ENCODE peak calls at places on chromosomes 3 and 15, in five cellular contexts. D is transverse colon, A is lower leg skin, S is IMR-90, P is heart right ventricle. F is an unnamed sample.

GRCh38 chr15:67925182-67925581 is 85.3 kb upstream of the RNU6-1 start:
- DNase-seq in D (no peak), A (no peak), S (no peak), P (no peak), F (no peak)

GRCh38 chr3:30914696-30915095 is 20.2 kb upstream of the GADL1 start:
- DNase-seq in D (no peak), A (no peak), S (no peak), P (no peak), F (no peak)

GRCh38 chr3:5304789-5305680 is 117.5 kb downstream of the EDEM1 start:
- DNase-seq in D (peak), A (no peak), S (peak), P (peak), F (no peak)

GRCh38 chr3:100005670-100006393 is 108.5 kb downstream of the FILIP1L start:
- DNase-seq in D (no peak), A (no peak), S (peak), P (no peak), F (no peak)

GRCh38 chr15:70164910-70165791 is 67.4 kb upstream of the TLE3 start:
- DNase-seq in D (no peak), A (no peak), S (no peak), P (peak), F (no peak)

GRCh38 chr3:17088602-17089313 is 204.0 kb downstream of the PLCL2 start:
- DNase-seq in D (peak), A (no peak), S (no peak), P (no peak), F (no peak)

GRCh38 chr15:38217788-38218609 is 34.6 kb upstream of the SPRED1 start:
- DNase-seq in D (no peak), A (no peak), S (no peak), P (no peak), F (no peak)

GRCh38 chr3:196012481-196012880 is 69.4 kb downstream of the TFRC start:
- DNase-seq in D (no peak), A (no peak), S (no peak), P (no peak), F (no peak)

GRCh38 chr15:88276821-88277220 is 20.3 kb upstream of the NTRK3 start:
- DNase-seq in D (no peak), A (no peak), S (no peak), P (no peak), F (no peak)

GRCh38 chr3:189914799-189915198 is 205.9 kb downstream of the P3H2 start:
- DNase-seq in D (no peak), A (no peak), S (peak), P (no peak), F (no peak)

GRCh38 chr3:59451041-59451763 is 401.4 kb upstream of the CFAP20DC start:
- DNase-seq in D (peak), A (no peak), S (no peak), P (peak), F (no peak)

GRCh38 chr3:55894605-55895004 is 407.5 kb upstream of the WNT5A start:
- DNase-seq in D (no peak), A (no peak), S (no peak), P (no peak), F (no peak)
- TF ChIP-seq CTCF in D (no peak), A (no peak), S (no peak), P (no peak), F (no peak)

GRCh38 chr3:9249273-9250192 is at the start of gene SRGAP3:
- DNase-seq in D (peak), A (peak), S (peak), P (peak), F (peak)
- TF ChIP-seq CTCF in D (peak), A (no peak), S (peak), P (peak), F (peak)

DNA sequence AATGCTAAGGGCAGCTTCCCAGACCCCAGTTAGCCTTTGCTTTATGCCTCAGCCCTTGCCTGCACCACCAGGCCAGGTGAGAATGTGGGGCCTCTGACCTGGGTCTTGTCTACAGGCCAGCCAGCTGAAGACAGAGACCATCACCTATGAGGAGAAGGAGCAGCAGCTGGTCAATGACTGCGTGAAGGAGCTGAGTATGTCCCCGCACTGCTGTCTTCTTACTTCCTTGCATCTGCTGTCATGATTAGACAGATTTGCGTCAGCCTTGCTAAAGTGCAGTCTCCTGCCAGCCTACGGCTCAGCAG is 74.6 kb downstream of the CCK start:
- DNase-seq in D (no peak), A (no peak), S (no peak), P (no peak), F (no peak)
- TF ChIP-seq CTCF in D (peak), A (no peak), S (no peak), P (peak), F (no peak)

GRCh38 chr3:80682951-80683350 is 915.2 kb upstream of the ROBO1 start:
- DNase-seq in D (no peak), A (no peak), S (no peak), P (no peak), F (no peak)

DNA sequence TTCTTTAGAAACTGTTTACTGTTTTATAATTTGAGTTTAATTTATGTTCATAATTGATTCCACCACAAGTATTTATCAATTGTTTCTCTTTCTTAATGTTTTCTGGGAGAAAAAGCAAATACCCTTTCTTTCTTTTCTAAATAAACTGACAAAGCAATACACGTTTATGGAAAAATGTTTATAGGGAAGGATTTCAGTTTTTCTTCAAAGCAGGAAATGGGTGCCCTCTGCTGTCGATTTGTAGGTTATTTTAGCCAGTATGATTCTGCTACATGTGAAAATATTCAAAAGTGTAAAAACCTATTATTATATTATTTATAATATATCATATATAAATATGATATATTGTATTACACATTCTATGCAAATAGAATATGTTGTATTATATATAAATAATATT is 921.0 kb upstream of the ROBO1 start:
- DNase-seq in D (no peak), A (no peak), S (no peak), P (no peak), F (no peak)
- TF ChIP-seq CTCF in D (peak), A (no peak), S (peak), P (peak), F (no peak)

DNA sequence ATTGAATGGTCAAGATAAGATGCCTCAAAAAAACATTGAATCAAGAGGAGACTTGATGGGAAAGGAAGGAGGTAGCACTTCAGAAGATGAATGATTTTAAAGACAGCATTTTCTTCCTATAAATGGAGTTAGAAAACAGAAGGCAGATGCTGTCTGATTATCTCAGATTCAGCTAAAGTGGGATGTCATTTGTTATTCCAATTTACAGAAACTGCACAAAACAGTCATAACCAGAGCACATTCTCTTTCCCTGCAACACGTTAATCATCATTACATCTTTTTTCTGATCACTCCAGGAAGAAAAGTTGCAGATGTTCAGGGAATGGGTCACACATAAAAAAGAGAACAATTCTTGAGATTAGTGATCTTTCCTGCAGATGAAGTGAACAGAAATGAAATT is 1141.7 kb downstream of the SI start:
- DNase-seq in D (no peak), A (no peak), S (no peak), P (no peak), F (no peak)
- TF ChIP-seq CTCF in D (no peak), A (no peak), S (no peak), P (no peak), F (no peak)